ENCODE peak calls at places on chromosome 18, in six cellular contexts. V is H9, A is uterus, H is B cell, Z is AG04450, N is type B pancreatic cell. D is an unnamed sample.

GRCh38 chr18:45828917-45829811 is 3.7 kb downstream of the SIGLEC15 start:
- DNase-seq in V (peak), A (no peak), H (no peak), Z (no peak), N (no peak), D (no peak)

GRCh38 chr18:63850010-63850409 is 37.5 kb upstream of the SERPINB2 start:
- DNase-seq in V (peak), A (no peak), H (no peak), Z (no peak), N (no peak), D (no peak)

GRCh38 chr18:44848931-44849330 is 168.2 kb downstream of the SETBP1 start:
- DNase-seq in V (no peak), A (no peak), H (no peak), Z (no peak), N (no peak), D (no peak)

GRCh38 chr18:36281941-36282340 is 15.6 kb upstream of the FHOD3 start:
- DNase-seq in V (no peak), A (no peak), H (no peak), Z (no peak), N (no peak), D (no peak)

GRCh38 chr18:37393945-37394609 is 171.5 kb downstream of the CELF4 start:
- DNase-seq in V (peak), A (peak), H (no peak), Z (peak), N (peak), D (peak)

GRCh38 chr18:10130626-10131025 is 216.8 kb downstream of the VAPA start:
- DNase-seq in V (no peak), A (no peak), H (no peak), Z (no peak), N (no peak), D (no peak)

GRCh38 chr18:75811156-75811555 is 383.7 kb upstream of the SMIM21 start:
- DNase-seq in V (no peak), A (no peak), H (no peak), Z (no peak), N (no peak), D (no peak)

GRCh38 chr18:13494879-13495465 is 231.4 kb downstream of the FAM210A start:
- DNase-seq in V (no peak), A (no peak), H (no peak), Z (no peak), N (no peak), D (no peak)

GRCh38 chr18:22826726-22827125 is 106.4 kb upstream of the RBBP8 start:
- DNase-seq in V (no peak), A (no peak), H (no peak), Z (no peak), N (no peak), D (no peak)

GRCh38 chr18:27605107-27605834 is 420.2 kb upstream of the CHST9 start:
- DNase-seq in V (peak), A (peak), H (no peak), Z (peak), N (no peak), D (peak)

GRCh38 chr18:30245756-30246515 is 796.6 kb downstream of the DSC3 start:
- DNase-seq in V (no peak), A (no peak), H (no peak), Z (no peak), N (no peak), D (no peak)

GRCh38 chr18:46621111-46621766 is 35.8 kb downstream of the LOXHD1 start:
- DNase-seq in V (no peak), A (no peak), H (no peak), Z (no peak), N (peak), D (no peak)

GRCh38 chr18:31683968-31684278 is 458 bp downstream of the B4GALT6 start:
- DNase-seq in V (no peak), A (no peak), H (no peak), Z (no peak), N (no peak), D (no peak)

GRCh38 chr18:24818451-24818850 is 358.0 kb downstream of the HRH4 start:
- DNase-seq in V (no peak), A (no peak), H (no peak), Z (no peak), N (no peak), D (no peak)

GRCh38 chr18:5164903-5165302 is 32.2 kb downstream of the AKAIN1 start:
- DNase-seq in V (no peak), A (no peak), H (no peak), Z (no peak), N (no peak), D (no peak)

GRCh38 chr18:52427521-52428175 is 87.7 kb downstream of the DCC start:
- DNase-seq in V (no peak), A (no peak), H (no peak), Z (no peak), N (no peak), D (no peak)

GRCh38 chr18:52426041-52426440 is 86.0 kb downstream of the DCC start:
- DNase-seq in V (no peak), A (no peak), H (no peak), Z (no peak), N (no peak), D (no peak)

GRCh38 chr18:52426462-52426861 is 86.5 kb downstream of the DCC start:
- DNase-seq in V (no peak), A (no peak), H (no peak), Z (no peak), N (no peak), D (no peak)

DNA sequence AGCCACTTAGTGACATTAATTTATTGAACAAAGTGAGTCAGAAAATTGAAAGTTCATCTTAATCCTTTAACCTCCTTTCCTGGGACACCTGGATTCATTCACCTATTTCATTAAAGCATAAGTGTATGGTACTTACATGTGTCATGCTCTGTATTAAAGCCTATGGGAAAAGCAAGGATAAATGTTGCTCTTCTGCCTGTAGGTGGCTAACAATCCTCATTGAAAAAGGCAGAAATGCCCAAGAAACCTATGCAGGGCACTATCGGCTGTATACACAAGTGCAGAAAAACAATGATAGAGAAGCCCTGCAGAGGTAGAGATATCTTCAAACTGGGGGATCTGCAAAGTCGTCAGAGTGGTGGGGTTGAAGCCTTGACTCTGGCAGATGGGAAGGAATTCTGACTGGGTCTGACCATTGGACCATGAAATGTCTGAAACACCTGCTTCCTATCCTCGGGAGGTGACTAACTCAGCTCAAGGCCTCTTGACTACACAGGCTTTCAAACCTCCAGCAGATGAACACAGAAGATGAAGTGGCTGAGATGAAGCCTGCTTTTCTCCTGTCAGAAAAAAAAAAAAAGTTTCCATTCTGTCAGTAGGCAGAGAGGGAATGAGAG is 83.1 kb downstream of the DCC start:
- DNase-seq in V (no peak), A (no peak), H (no peak), Z (no peak), N (no peak), D (no peak)
- TF ChIP-seq CTCF in V (peak), A (no peak), H (no peak), Z (peak), N (peak), D (no peak)

DNA sequence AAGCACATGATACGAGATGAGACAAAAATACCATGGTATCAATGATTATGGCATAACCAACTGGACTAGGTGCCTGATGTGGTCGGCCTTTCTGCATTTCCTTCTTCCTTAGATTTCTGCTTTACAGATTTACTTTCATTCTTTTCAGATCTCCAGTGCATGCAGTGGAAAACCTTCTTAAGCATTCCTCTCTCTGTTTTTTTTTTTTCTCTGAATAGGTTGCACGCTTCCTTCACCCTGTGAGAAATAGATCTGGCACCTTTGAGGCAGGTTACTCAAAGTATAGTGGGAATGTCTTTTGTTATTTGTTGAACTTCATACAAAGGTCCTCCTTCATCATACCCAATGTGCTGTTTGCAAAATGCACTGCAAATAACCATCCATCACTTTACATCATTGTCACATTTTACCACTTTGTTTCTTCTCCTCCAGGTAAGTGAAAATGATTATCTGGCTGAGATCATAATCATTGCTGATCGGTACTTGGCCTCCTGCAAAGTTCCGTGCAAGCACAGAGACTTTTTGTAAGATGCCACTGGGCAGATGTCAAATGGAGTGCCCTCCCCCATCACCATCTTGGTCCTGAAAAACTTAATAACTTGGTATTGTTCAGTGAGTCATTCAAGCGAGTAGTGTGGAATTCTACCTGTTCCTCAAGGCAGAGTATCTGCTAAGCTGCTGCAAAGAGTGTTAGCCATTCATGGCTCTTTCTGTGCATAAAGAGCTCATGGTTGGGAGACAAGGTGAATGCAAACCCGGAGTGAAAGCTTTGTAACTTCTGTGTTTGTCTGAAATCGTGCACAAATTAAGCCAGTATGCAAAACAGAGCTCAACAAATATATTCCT is 30.0 kb upstream of the KLHL14 start:
- DNase-seq in V (no peak), A (no peak), H (peak), Z (no peak), N (no peak), D (no peak)
- TF ChIP-seq CTCF in V (no peak), A (no peak), H (no peak), Z (no peak), N (no peak), D (no peak)

GRCh38 chr18:77054606-77055428 is 77.8 kb downstream of the MBP start:
- DNase-seq in V (peak), A (peak), H (peak), Z (peak), N (no peak), D (peak)
- TF ChIP-seq CTCF in V (peak), A (peak), H (peak), Z (peak), N (peak), D (peak)

GRCh38 chr18:57447154-57447621 is 12.0 kb downstream of the ONECUT2 start:
- DNase-seq in V (peak), A (no peak), H (no peak), Z (no peak), N (peak), D (no peak)
- TF ChIP-seq CTCF in V (peak), A (no peak), H (no peak), Z (no peak), N (peak), D (no peak)